ENCODE peak calls at places on chromosome 17, in six cellular contexts. T is ACHN; C is GM06990; S is HL-60; Z is stimulated activated CD4-positive, alpha-beta T cell treated with anti-CD3 and anti-CD28 coated beads, Interleukin-15, amount 100 ng/mL, for 1 hour; W is psoas muscle. X is an unnamed sample.

GRCh38 chr17:63435681-63436522 is 10.2 kb downstream of the CYB561 start:
- DNase-seq in C (no peak), T (no peak), S (no peak), Z (no peak), W (no peak), X (no peak)

GRCh38 chr17:50331085-50331791 is 14.7 kb upstream of the XYLT2 start:
- DNase-seq in Z (no peak), C (no peak), S (no peak), T (peak), W (no peak), X (no peak)

GRCh38 chr17:52666264-52666663 is 507.8 kb upstream of the CA10 start:
- DNase-seq in W (no peak), T (no peak), S (no peak), C (no peak), Z (no peak), X (no peak)

GRCh38 chr17:80791758-80792284 is 199.8 kb upstream of the CHMP6 start:
- DNase-seq in W (peak), S (no peak), C (peak), Z (no peak), T (peak), X (no peak)

GRCh38 chr17:30323262-30323894 is 10.5 kb downstream of the TMIGD1 start:
- DNase-seq in Z (peak), S (peak), T (peak), W (no peak), C (peak), X (peak)

GRCh38 chr17:47801176-47801765 is 20.3 kb downstream of the OSBPL7 start:
- DNase-seq in C (no peak), W (no peak), T (no peak), S (no peak), Z (no peak), X (no peak)

GRCh38 chr17:67364847-67365761 is 1.3 kb downstream of the PSMD12 start:
- DNase-seq in T (no peak), Z (no peak), W (no peak), S (peak), C (no peak), X (no peak)

GRCh38 chr17:15154618-15155017 is 110.5 kb downstream of the PMP22 start:
- DNase-seq in S (no peak), Z (no peak), C (no peak), T (no peak), W (no peak), X (no peak)

GRCh38 chr17:72191356-72191755 is 70.5 kb downstream of the SOX9 start:
- DNase-seq in C (no peak), Z (no peak), S (no peak), T (no peak), W (no peak), X (no peak)

GRCh38 chr17:46774108-46774737 is 44.3 kb downstream of the WNT3 start:
- DNase-seq in C (no peak), S (no peak), T (no peak), Z (no peak), W (no peak), X (no peak)

GRCh38 chr17:4743216-4743615 is 3.5 kb upstream of the CXCL16 start:
- DNase-seq in T (no peak), S (no peak), Z (no peak), C (no peak), W (no peak), X (no peak)

GRCh38 chr17:14451729-14452191 is 150.9 kb downstream of the HS3ST3B1 start:
- DNase-seq in Z (no peak), W (no peak), T (no peak), S (no peak), C (no peak), X (no peak)

GRCh38 chr17:48326311-48326710 is 103.7 kb downstream of the SKAP1 start:
- DNase-seq in C (no peak), T (no peak), W (no peak), S (no peak), Z (no peak), X (no peak)

GRCh38 chr17:37648555-37648954 is 5.3 kb upstream of the DDX52 start:
- DNase-seq in S (no peak), C (no peak), W (no peak), Z (no peak), T (peak), X (no peak)

GRCh38 chr17:17836818-17837379 is at the start of gene SREBF1:
- DNase-seq in Z (peak), T (peak), S (no peak), C (peak), W (peak), X (no peak)

GRCh38 chr17:70310251-70310672 is 140.9 kb downstream of the KCNJ2 start:
- DNase-seq in S (no peak), T (no peak), C (no peak), Z (no peak), W (no peak), X (no peak)

GRCh38 chr17:44830359-44831269 is 527 bp upstream of the GJC1 start:
- DNase-seq in T (peak), Z (no peak), C (peak), S (no peak), W (no peak), X (no peak)

GRCh38 chr17:82129095-82129494 is 31.1 kb upstream of the FASN start:
- DNase-seq in T (no peak), Z (no peak), S (no peak), C (no peak), W (no peak), X (no peak)

GRCh38 chr17:58375811-58376210 is 23.8 kb upstream of the SUPT4H1 start:
- DNase-seq in C (no peak), S (no peak), Z (no peak), T (no peak), W (no peak), X (no peak)

GRCh38 chr17:50627782-50628601 is 6.7 kb upstream of the ABCC3 start:
- DNase-seq in W (no peak), S (no peak), C (no peak), Z (no peak), T (no peak), X (no peak)

GRCh38 chr17:1490643-1491405 is 1.7 kb downstream of the MYO1C start:
- DNase-seq in W (peak), Z (peak), C (peak), S (no peak), T (peak), X (peak)

GRCh38 chr17:17792143-17792550 is 44.6 kb downstream of the SREBF1 start:
- DNase-seq in W (peak), T (no peak), C (no peak), S (no peak), Z (no peak), X (no peak)

GRCh38 chr17:27879987-27880608 is 13.1 kb downstream of the LYRM9 start:
- DNase-seq in S (peak), Z (peak), C (peak), W (peak), T (peak), X (no peak)

GRCh38 chr17:58516644-58517377 is 2.4 kb upstream of the MTMR4 start:
- DNase-seq in S (no peak), W (no peak), Z (no peak), C (no peak), T (no peak), X (no peak)